ENCODE peak calls at places on chromosomes 3 and 15, in eight cellular contexts. Q is astrocyte of the cerebellum, P is EL, W is HT1080, G is K562, R is OCI-M1, J is T-helper 1 cell, L is glomerular endothelial cell. M is an unnamed sample.

GRCh38 chr15:58506787-58507671 is 75.2 kb downstream of the LIPC start:
- DNase-seq in Q (no peak), W (no peak), L (no peak), G (no peak), R (no peak), P (no peak), J (no peak), M (no peak)

GRCh38 chr3:63857311-63857710 is 6.3 kb downstream of the THOC7 start:
- DNase-seq in P (peak), W (no peak), R (no peak), G (no peak), Q (peak), L (no peak), J (no peak), M (peak)

GRCh38 chr3:25677121-25677520 is 12.4 kb upstream of the TOP2B start:
- DNase-seq in L (no peak), G (no peak), W (no peak), P (no peak), J (no peak), Q (no peak), R (no peak), M (no peak)

GRCh38 chr15:89641053-89641452 is 14.2 kb downstream of the KIF7 start:
- DNase-seq in W (no peak), R (no peak), J (no peak), L (no peak), P (no peak), G (no peak), Q (no peak), M (no peak)

GRCh38 chr3:129878355-129878754 is 15.2 kb downstream of the TMCC1 start:
- DNase-seq in J (no peak), R (peak), W (no peak), P (no peak), Q (no peak), L (no peak), G (no peak), M (no peak)

GRCh38 chr3:14902719-14903118 is 44.7 kb upstream of the NR2C2 start:
- DNase-seq in P (no peak), R (no peak), J (no peak), L (no peak), G (no peak), Q (no peak), W (no peak), M (no peak)

GRCh38 chr3:193982258-193982659 is 153.7 kb upstream of the HES1 start:
- DNase-seq in P (no peak), J (no peak), W (peak), R (no peak), Q (no peak), G (no peak), L (no peak), M (no peak)

GRCh38 chr3:107994181-107994580 is 96.7 kb downstream of the CD47 start:
- DNase-seq in P (no peak), W (no peak), J (no peak), G (no peak), R (no peak), Q (no peak), L (no peak), M (no peak)

GRCh38 chr15:89399390-89400120 is 64.9 kb upstream of the POLG start:
- DNase-seq in P (peak), J (no peak), G (peak), Q (no peak), W (no peak), R (peak), L (no peak), M (no peak)

GRCh38 chr3:33403756-33404155 is 36.4 kb downstream of the UBP1 start:
- DNase-seq in G (no peak), W (no peak), R (no peak), J (no peak), P (peak), L (no peak), Q (no peak), M (no peak)

GRCh38 chr3:177930771-177931170 is 605.5 kb upstream of the KCNMB2 start:
- DNase-seq in R (no peak), P (no peak), W (no peak), J (no peak), L (no peak), G (no peak), Q (no peak), M (no peak)

GRCh38 chr3:16508242-16508575 is 5.3 kb downstream of the RFTN1 start:
- DNase-seq in G (no peak), P (no peak), W (no peak), J (no peak), R (no peak), Q (no peak), L (no peak), M (no peak)

GRCh38 chr3:186589115-186589514 is 18.6 kb downstream of the DNAJB11 start:
- DNase-seq in W (no peak), Q (no peak), R (peak), G (peak), J (no peak), L (no peak), P (peak), M (no peak)

GRCh38 chr15:62850791-62851291 is 191.7 kb upstream of the TPM1 start:
- DNase-seq in J (no peak), Q (peak), G (no peak), L (peak), R (no peak), W (peak), P (peak), M (peak)

GRCh38 chr3:39107056-39107873 is at the start of the genes GORASP1 and TTC21A:
- DNase-seq in W (peak), J (peak), Q (peak), R (peak), G (peak), P (peak), L (no peak), M (peak)

M was measured in non-pigmented ciliary epithelial cell.